ENCODE peak calls at places on chromosomes 1 and 21, in seven cellular contexts. One of them, this sample, is unnamed.

GRCh38 chr1:156750932-156751723 is at the start of gene HDGF:
- DNase-seq in GM12878: no peak
- DNase-seq in suprapubic skin: peak; percentile 86
- DNase-seq in stomach: peak; percentile 48
- DNase-seq in ovary: peak; percentile 71
- DNase-seq in transverse colon: peak; percentile 53
- DNase-seq in A549: no peak
- DNase-seq in this sample: peak; percentile 85

GRCh38 chr21:18245493-18245967 is 897 bp downstream of the CHODL start:
- DNase-seq in A549: no peak
- DNase-seq in GM12878: no peak
- DNase-seq in suprapubic skin: no peak
- DNase-seq in ovary: no peak
- DNase-seq in transverse colon: no peak
- DNase-seq in stomach: no peak
- DNase-seq in this sample: peak; percentile 54

GRCh38 chr1:166184897-166185296 is 18.1 kb upstream of the FAM78B start:
- DNase-seq in A549: no peak
- DNase-seq in transverse colon: no peak
- DNase-seq in ovary: no peak
- DNase-seq in suprapubic skin: no peak
- DNase-seq in GM12878: no peak
- DNase-seq in stomach: no peak
- DNase-seq in this sample: no peak

GRCh38 chr1:191140038-191140437 is 662.4 kb upstream of the BRINP3 start:
- DNase-seq in GM12878: no peak
- DNase-seq in stomach: no peak
- DNase-seq in transverse colon: no peak
- DNase-seq in A549: no peak
- DNase-seq in ovary: no peak
- DNase-seq in suprapubic skin: no peak
- DNase-seq in this sample: no peak

GRCh38 chr1:43760745-43761343 is 53.5 kb downstream of the ST3GAL3 start:
- DNase-seq in transverse colon: no peak
- DNase-seq in GM12878: no peak
- DNase-seq in suprapubic skin: no peak
- DNase-seq in A549: no peak
- DNase-seq in stomach: no peak
- DNase-seq in ovary: no peak
- DNase-seq in this sample: no peak

GRCh38 chr1:161013591-161014513 is 7.1 kb downstream of the F11R start:
- DNase-seq in A549: peak; percentile 92
- DNase-seq in GM12878: peak; percentile 74
- DNase-seq in suprapubic skin: peak; percentile 90
- DNase-seq in transverse colon: peak; percentile 93
- DNase-seq in stomach: peak; percentile 89
- DNase-seq in ovary: peak; percentile 80
- DNase-seq in this sample: peak; percentile 87

GRCh38 chr21:44046734-44047133 is 34.6 kb downstream of the TRAPPC10 start:
- DNase-seq in ovary: no peak
- DNase-seq in A549: no peak
- DNase-seq in transverse colon: no peak
- DNase-seq in GM12878: no peak
- DNase-seq in suprapubic skin: no peak
- DNase-seq in stomach: no peak
- DNase-seq in this sample: no peak

GRCh38 chr1:194176212-194176611 is 989.8 kb upstream of the B3GALT2 start:
- DNase-seq in transverse colon: no peak
- DNase-seq in ovary: no peak
- DNase-seq in GM12878: no peak
- DNase-seq in A549: no peak
- DNase-seq in suprapubic skin: no peak
- DNase-seq in stomach: no peak
- DNase-seq in this sample: no peak

GRCh38 chr1:48784301-48784700 is 7.6 kb upstream of the BEND5 start:
- DNase-seq in suprapubic skin: no peak
- DNase-seq in GM12878: no peak
- DNase-seq in ovary: no peak
- DNase-seq in A549: no peak
- DNase-seq in transverse colon: no peak
- DNase-seq in stomach: no peak
- DNase-seq in this sample: no peak

GRCh38 chr1:156860113-156860638 is 489 bp upstream of the NTRK1 start:
- DNase-seq in suprapubic skin: no peak
- DNase-seq in A549: peak; percentile 70
- DNase-seq in transverse colon: peak; percentile 30
- DNase-seq in stomach: peak; percentile 40
- DNase-seq in ovary: no peak
- DNase-seq in GM12878: no peak
- DNase-seq in this sample: peak; percentile 74

GRCh38 chr1:7808253-7808844 is 24.3 kb downstream of the PER3 start:
- DNase-seq in suprapubic skin: no peak
- DNase-seq in stomach: no peak
- DNase-seq in transverse colon: no peak
- DNase-seq in GM12878: no peak
- DNase-seq in A549: no peak
- DNase-seq in ovary: no peak
- DNase-seq in this sample: no peak

GRCh38 chr1:207003216-207003615 is 29.3 kb downstream of the C1orf116 start:
- DNase-seq in ovary: no peak
- DNase-seq in suprapubic skin: no peak
- DNase-seq in GM12878: no peak
- DNase-seq in stomach: no peak
- DNase-seq in transverse colon: no peak
- DNase-seq in A549: no peak
- DNase-seq in this sample: no peak

GRCh38 chr1:2320001-2320400 is 71.4 kb downstream of the MORN1 start:
- DNase-seq in stomach: no peak
- DNase-seq in ovary: peak; percentile 66
- DNase-seq in GM12878: no peak
- DNase-seq in A549: no peak
- DNase-seq in transverse colon: no peak
- DNase-seq in suprapubic skin: no peak
- DNase-seq in this sample: peak; percentile 86

GRCh38 chr1:220691039-220691684 is 999 bp downstream of the C1orf115 start:
- DNase-seq in stomach: no peak
- DNase-seq in suprapubic skin: no peak
- DNase-seq in A549: no peak
- DNase-seq in GM12878: no peak
- DNase-seq in ovary: no peak
- DNase-seq in transverse colon: peak; percentile 51
- DNase-seq in this sample: no peak

GRCh38 chr1:63877021-63877767 is 103.4 kb downstream of the ROR1 start:
- DNase-seq in A549: no peak
- DNase-seq in suprapubic skin: no peak
- DNase-seq in ovary: no peak
- DNase-seq in GM12878: no peak
- DNase-seq in transverse colon: no peak
- DNase-seq in stomach: no peak
- DNase-seq in this sample: no peak

GRCh38 chr1:119827010-119827409 is 15.8 kb upstream of the REG4 start:
- DNase-seq in stomach: no peak
- DNase-seq in suprapubic skin: no peak
- DNase-seq in transverse colon: no peak
- DNase-seq in A549: peak; percentile 19
- DNase-seq in GM12878: no peak
- DNase-seq in ovary: no peak
- DNase-seq in this sample: no peak

GRCh38 chr1:201255470-201256362 is 27.6 kb upstream of the PKP1 start:
- DNase-seq in stomach: no peak
- DNase-seq in GM12878: no peak
- DNase-seq in suprapubic skin: no peak
- DNase-seq in transverse colon: no peak
- DNase-seq in A549: no peak
- DNase-seq in ovary: no peak
- DNase-seq in this sample: no peak

GRCh38 chr1:202618387-202619022 is 91.7 kb downstream of the SYT2 start:
- DNase-seq in ovary: no peak
- DNase-seq in suprapubic skin: no peak
- DNase-seq in stomach: no peak
- DNase-seq in A549: no peak
- DNase-seq in GM12878: no peak
- DNase-seq in transverse colon: no peak
- DNase-seq in this sample: no peak

GRCh38 chr1:53189061-53189460 is 7.6 kb upstream of the CPT2 start:
- DNase-seq in GM12878: no peak
- DNase-seq in ovary: no peak
- DNase-seq in stomach: no peak
- DNase-seq in transverse colon: no peak
- DNase-seq in suprapubic skin: no peak
- DNase-seq in A549: no peak
- DNase-seq in this sample: no peak

GRCh38 chr1:45895406-45895805 is 92.0 kb downstream of the MAST2 start:
- DNase-seq in stomach: no peak
- DNase-seq in GM12878: no peak
- DNase-seq in transverse colon: no peak
- DNase-seq in suprapubic skin: no peak
- DNase-seq in ovary: no peak
- DNase-seq in A549: no peak
- DNase-seq in this sample: no peak

GRCh38 chr1:43351421-43352350 is 7.1 kb upstream of the CDC20 start:
- DNase-seq in stomach: no peak
- DNase-seq in ovary: no peak
- DNase-seq in GM12878: no peak
- DNase-seq in A549: no peak
- DNase-seq in transverse colon: no peak
- DNase-seq in suprapubic skin: no peak
- DNase-seq in this sample: no peak

GRCh38 chr1:117820096-117820495 is 109.3 kb downstream of the GDAP2 start:
- DNase-seq in stomach: no peak
- DNase-seq in ovary: no peak
- DNase-seq in A549: no peak
- DNase-seq in suprapubic skin: no peak
- DNase-seq in transverse colon: no peak
- DNase-seq in GM12878: no peak
- DNase-seq in this sample: no peak

GRCh38 chr1:117819301-117819700 is 110.1 kb downstream of the GDAP2 start:
- DNase-seq in GM12878: no peak
- DNase-seq in stomach: no peak
- DNase-seq in suprapubic skin: no peak
- DNase-seq in A549: no peak
- DNase-seq in transverse colon: no peak
- DNase-seq in ovary: no peak
- DNase-seq in this sample: no peak

GRCh38 chr1:117820694-117821381 is 108.6 kb downstream of the GDAP2 start:
- DNase-seq in GM12878: no peak
- DNase-seq in transverse colon: no peak
- DNase-seq in stomach: no peak
- DNase-seq in A549: no peak
- DNase-seq in suprapubic skin: no peak
- DNase-seq in ovary: no peak
- DNase-seq in this sample: no peak

GRCh38 chr1:117821382-117821755 is 108.1 kb downstream of the GDAP2 start:
- DNase-seq in GM12878: no peak
- DNase-seq in transverse colon: no peak
- DNase-seq in stomach: no peak
- DNase-seq in A549: no peak
- DNase-seq in suprapubic skin: no peak
- DNase-seq in ovary: no peak
- DNase-seq in this sample: no peak

DNA sequence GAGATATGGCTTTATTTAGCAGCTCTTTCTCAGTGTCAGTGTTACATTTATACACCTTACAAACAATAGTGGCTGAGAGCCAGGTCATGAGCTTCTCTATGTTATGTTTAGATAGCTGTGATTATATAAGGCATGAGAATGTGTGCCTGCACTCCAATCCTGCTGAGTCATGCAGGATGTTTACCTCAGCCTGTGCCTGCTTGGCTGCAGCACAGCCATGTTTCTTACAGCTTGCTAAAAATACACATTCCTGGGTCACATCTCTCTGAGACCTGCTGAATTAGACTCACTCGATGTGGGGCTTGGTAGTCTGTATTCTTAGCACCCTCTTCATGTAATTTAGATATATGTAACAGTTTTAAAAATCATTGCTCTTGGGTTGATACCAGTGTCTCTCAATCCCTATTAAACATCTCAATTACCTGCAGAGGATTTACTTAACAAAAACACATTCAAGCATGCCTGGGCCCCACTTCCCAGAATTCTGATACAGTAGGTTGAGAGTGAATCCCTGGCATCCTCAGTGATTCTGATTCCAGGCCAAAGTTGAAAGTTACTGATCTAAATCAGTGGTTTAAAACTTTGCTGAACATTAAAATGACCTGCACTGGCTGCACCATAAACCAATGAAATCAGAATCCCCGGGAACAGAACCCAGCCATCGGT is 107.5 kb downstream of the GDAP2 start:
- DNase-seq in A549: no peak
- DNase-seq in GM12878: no peak
- DNase-seq in transverse colon: peak; percentile 19
- DNase-seq in ovary: no peak
- DNase-seq in suprapubic skin: no peak
- DNase-seq in stomach: peak; percentile 51
- DNase-seq in this sample: peak; percentile 82
- TF ChIP-seq EP300 in A549: no peak
- TF ChIP-seq EP300 in GM12878: no peak
- TF ChIP-seq EP300 in transverse colon: no peak
- TF ChIP-seq EP300 in ovary: no peak
- TF ChIP-seq EP300 in suprapubic skin: no peak
- TF ChIP-seq EP300 in stomach: no peak
- TF ChIP-seq EP300 in this sample: peak; percentile 33

DNA sequence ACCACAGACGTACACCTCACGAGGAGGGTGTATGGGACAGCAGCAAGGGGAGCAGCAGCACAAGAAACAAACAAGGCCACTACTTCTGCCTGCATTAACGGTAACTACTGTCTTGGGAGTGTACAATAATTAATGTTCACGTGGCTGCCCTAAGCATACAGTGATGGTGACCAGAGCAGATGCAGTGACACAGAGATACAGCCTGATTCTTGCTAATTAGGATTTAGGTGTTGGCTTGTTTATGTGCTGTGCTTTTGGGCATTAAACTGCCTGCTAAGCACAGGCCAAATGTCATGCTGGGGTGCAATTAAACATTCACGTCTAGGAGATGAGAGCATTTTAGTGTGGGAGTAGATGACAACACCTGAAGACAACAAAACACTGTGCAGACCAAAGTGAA is 7.2 kb downstream of the ZNF669 start:
- DNase-seq in ovary: no peak
- DNase-seq in GM12878: no peak
- DNase-seq in suprapubic skin: no peak
- DNase-seq in stomach: no peak
- DNase-seq in transverse colon: no peak
- DNase-seq in A549: no peak
- DNase-seq in this sample: no peak
- TF ChIP-seq POLR2A in ovary: no peak
- TF ChIP-seq POLR2A in GM12878: no peak
- TF ChIP-seq POLR2A in suprapubic skin: no peak
- TF ChIP-seq POLR2A in stomach: no peak
- TF ChIP-seq POLR2A in transverse colon: no peak
- TF ChIP-seq POLR2A in A549: no peak
- TF ChIP-seq POLR2A in this sample: no peak

GRCh38 chr1:239126881-239127280 is 259.5 kb upstream of the CHRM3 start:
- DNase-seq in stomach: no peak
- DNase-seq in transverse colon: no peak
- DNase-seq in A549: no peak
- DNase-seq in GM12878: no peak
- DNase-seq in suprapubic skin: no peak
- DNase-seq in ovary: no peak
- DNase-seq in this sample: no peak
- H3K4me1 ChIP-seq in stomach: no peaks in the 10 kb centered on the region
- H3K4me1 ChIP-seq in transverse colon: no peaks in the 10 kb centered on the region
- H3K4me1 ChIP-seq in A549: no peaks in the 10 kb centered on the region
- H3K4me1 ChIP-seq in GM12878: no peaks in the 10 kb centered on the region
- H3K4me1 ChIP-seq in suprapubic skin: no peaks in the 10 kb centered on the region
- H3K4me1 ChIP-seq in ovary: no peaks in the 10 kb centered on the region
- H3K4me1 ChIP-seq in this sample: no peaks in the 10 kb centered on the region

GRCh38 chr1:197331565-197331964 is 63.5 kb downstream of the CRB1 start:
- DNase-seq in transverse colon: no peak
- DNase-seq in ovary: no peak
- DNase-seq in suprapubic skin: no peak
- DNase-seq in GM12878: no peak
- DNase-seq in A549: no peak
- DNase-seq in stomach: no peak
- DNase-seq in this sample: no peak
- TF ChIP-seq EP300 in transverse colon: no peak
- TF ChIP-seq EP300 in ovary: no peak
- TF ChIP-seq EP300 in suprapubic skin: no peak
- TF ChIP-seq EP300 in GM12878: no peak
- TF ChIP-seq EP300 in A549: no peak
- TF ChIP-seq EP300 in stomach: no peak
- TF ChIP-seq EP300 in this sample: no peak

This sample was measured in sigmoid colon.